ENCODE peak calls at places on chromosomes 12 and 14, in four cellular contexts. L is frontal cortex; E is transverse colon; T is stimulated activated CD4-positive, alpha-beta T cell treated with anti-CD3 and anti-CD28 coated beads, Interleukin-15, amount 100 ng/mL, for 1 hour. K is an unnamed sample.

GRCh38 chr14:31543969-31544799 is 17.0 kb upstream of the NUBPL start:
- DNase-seq in L (no peak), E (no peak), T (no peak), K (no peak)

GRCh38 chr12:47930634-47931033 is 25.8 kb upstream of the VDR start:
- DNase-seq in L (no peak), E (no peak), T (no peak), K (no peak)

GRCh38 chr12:131443019-131444000 is 267.6 kb upstream of the SFSWAP start:
- DNase-seq in L (no peak), E (no peak), T (no peak), K (no peak)

GRCh38 chr12:14723763-14724162 is 27.4 kb upstream of the GUCY2C start:
- DNase-seq in L (peak), E (peak), T (peak), K (peak)

GRCh38 chr12:105850103-105850968 is 288.4 kb downstream of the NUAK1 start:
- DNase-seq in L (no peak), E (no peak), T (no peak), K (no peak)

GRCh38 chr14:74516451-74517155 is 23.0 kb downstream of the ISCA2 start:
- DNase-seq in L (no peak), E (no peak), T (no peak), K (no peak)

GRCh38 chr14:89598548-89599186 is 181.6 kb upstream of the FOXN3 start:
- DNase-seq in L (no peak), E (no peak), T (no peak), K (no peak)

GRCh38 chr14:54085841-54086240 is 129.2 kb upstream of the BMP4 start:
- DNase-seq in L (no peak), E (no peak), T (no peak), K (no peak)

GRCh38 chr12:1350934-1351240 is 243.5 kb downstream of the FBXL14 start:
- DNase-seq in L (no peak), E (no peak), T (no peak), K (peak)

GRCh38 chr12:11767029-11767724 is 117.7 kb downstream of the ETV6 start:
- DNase-seq in L (no peak), E (no peak), T (no peak), K (no peak)

GRCh38 chr12:62291888-62292760 is 31.9 kb downstream of the USP15 start:
- DNase-seq in L (no peak), E (no peak), T (no peak), K (no peak)

GRCh38 chr14:63045612-63046320 is 508 bp upstream of the KCNH5 start:
- DNase-seq in L (peak), E (no peak), T (no peak), K (no peak)

GRCh38 chr12:127272864-127273263 is 994.1 kb upstream of the TMEM132C start:
- DNase-seq in L (no peak), E (no peak), T (no peak), K (no peak)

GRCh38 chr12:131619106-131619642 is 91.7 kb upstream of the SFSWAP start:
- DNase-seq in L (no peak), E (no peak), T (no peak), K (no peak)

GRCh38 chr12:112540021-112540420 is 121.3 kb downstream of the PTPN11 start:
- DNase-seq in L (no peak), E (no peak), T (no peak), K (no peak)

GRCh38 chr12:96879301-96879700 is 27.8 kb upstream of the NEDD1 start:
- DNase-seq in L (no peak), E (no peak), T (no peak), K (no peak)

K was measured in HS-27A.